ENCODE peak calls at places on chromosomes 6 and 20, in four cellular contexts. P, N, R and T are unnamed samples.

GRCh38 chr20:13786143-13786828 is 1.5 kb downstream of the NDUFAF5 start:
- DNase-seq in N (no peak), R (no peak), P (no peak), T (no peak)

GRCh38 chr6:34447915-34448314 is 18.0 kb upstream of the PACSIN1 start:
- DNase-seq in R (no peak), N (no peak), P (no peak), T (no peak)

GRCh38 chr6:161186173-161186769 is 87.6 kb downstream of the AGPAT4 start:
- DNase-seq in P (peak; percentile 22), R (no peak), N (no peak), T (no peak)

GRCh38 chr6:13814938-13815575 is 700 bp upstream of the MCUR1 start:
- DNase-seq in N (no peak), P (no peak), R (no peak), T (no peak)

GRCh38 chr6:41159415-41160082 is 3.4 kb downstream of the TREM2 start:
- DNase-seq in P (no peak), R (no peak), N (no peak), T (no peak)

GRCh38 chr6:26240157-26240980 is 124.6 kb upstream of the BTN3A2 start:
- DNase-seq in P (no peak), R (peak; percentile 89), N (no peak), T (no peak)

GRCh38 chr6:124064317-124065113 is 260.9 kb downstream of the NKAIN2 start:
- DNase-seq in P (no peak), N (no peak), R (no peak), T (no peak)

GRCh38 chr20:59032713-59033059 is 551 bp upstream of the ATP5F1E start:
- DNase-seq in P (peak; percentile 21), N (no peak), R (no peak), T (peak; percentile 54)

GRCh38 chr6:110688661-110689268 is 126.5 kb downstream of the CDK19 start:
- DNase-seq in P (no peak), N (no peak), R (no peak), T (no peak)

GRCh38 chr20:46063151-46063550 is 26.6 kb downstream of the NCOA5 start:
- DNase-seq in R (no peak), P (no peak), N (no peak), T (no peak)

GRCh38 chr6:28719275-28719940 is 193.7 kb downstream of the GPX5 start:
- DNase-seq in R (no peak), N (no peak), P (peak; percentile 67), T (peak; percentile 35)

GRCh38 chr6:118371955-118372354 is 176.1 kb upstream of the PLN start:
- DNase-seq in R (no peak), N (no peak), P (no peak), T (no peak)

GRCh38 chr6:7974553-7974931 is 64.0 kb upstream of the TXNDC5 start:
- DNase-seq in N (no peak), P (no peak), R (no peak), T (no peak)

GRCh38 chr20:31951203-31951529 is 680 bp downstream of the PDRG1 start:
- DNase-seq in P (no peak), N (no peak), R (no peak), T (no peak)

GRCh38 chr20:51428451-51429143 is 113.9 kb downstream of the NFATC2 start:
- DNase-seq in P (no peak), N (no peak), R (no peak), T (peak; percentile 75)

GRCh38 chr6:150025201-150025917 is at the start of gene RAET1L:
- DNase-seq in P (peak; percentile 65), N (no peak), R (no peak), T (no peak)

GRCh38 chr6:75203721-75204120 is 2.1 kb downstream of the COL12A1 start:
- DNase-seq in N (no peak), P (no peak), R (no peak), T (no peak)

GRCh38 chr6:37940074-37940847 is 120.7 kb downstream of the ZFAND3 start:
- DNase-seq in P (no peak), R (no peak), N (no peak), T (no peak)

GRCh38 chr20:45325367-45325766 is 17.3 kb upstream of the MATN4 start:
- DNase-seq in N (no peak), P (no peak), R (no peak), T (no peak)

GRCh38 chr6:66103954-66104353 is 396.9 kb upstream of the EYS start:
- DNase-seq in R (no peak), N (no peak), P (no peak), T (no peak)

GRCh38 chr20:51027396-51027795 is 4.5 kb upstream of the KCNG1 start:
- DNase-seq in R (no peak), N (no peak), P (no peak), T (no peak)

GRCh38 chr6:115982453-115982852 is 78.2 kb downstream of the FRK start:
- DNase-seq in R (no peak), N (no peak), P (no peak), T (peak; percentile 75)

GRCh38 chr6:45116714-45117410 is 211.3 kb upstream of the RUNX2 start:
- DNase-seq in R (no peak), P (no peak), N (no peak), T (no peak)

GRCh38 chr6:40523505-40524172 is 63.5 kb downstream of the LRFN2 start:
- DNase-seq in N (no peak), P (no peak), R (no peak), T (no peak)

GRCh38 chr6:25027221-25027916 is 91.6 kb upstream of the RIPOR2 start:
- DNase-seq in R (peak; percentile 60), P (no peak), N (no peak), T (no peak)

GRCh38 chr6:15065603-15066002 is 180.3 kb upstream of the JARID2 start:
- DNase-seq in N (no peak), P (no peak), R (no peak), T (no peak)

GRCh38 chr6:1946583-1946982 is 298.8 kb downstream of the GMDS start:
- DNase-seq in N (no peak), R (no peak), P (no peak), T (no peak)

GRCh38 chr6:1945235-1945832 is 300.1 kb downstream of the GMDS start:
- DNase-seq in P (no peak), R (no peak), N (no peak), T (no peak)

GRCh38 chr6:1940381-1940780 is 305.0 kb downstream of the GMDS start:
- DNase-seq in R (peak; percentile 33), N (no peak), P (no peak), T (no peak)

GRCh38 chr6:1941534-1941933 is 303.9 kb downstream of the GMDS start:
- DNase-seq in P (no peak), N (no peak), R (no peak), T (no peak)

GRCh38 chr6:1942834-1943233 is 302.6 kb downstream of the GMDS start:
- DNase-seq in P (no peak), R (no peak), N (no peak), T (no peak)
- TF ChIP-seq ATF3 in P (no peak), R (no peak), N (no peak), T (no peak)

DNA sequence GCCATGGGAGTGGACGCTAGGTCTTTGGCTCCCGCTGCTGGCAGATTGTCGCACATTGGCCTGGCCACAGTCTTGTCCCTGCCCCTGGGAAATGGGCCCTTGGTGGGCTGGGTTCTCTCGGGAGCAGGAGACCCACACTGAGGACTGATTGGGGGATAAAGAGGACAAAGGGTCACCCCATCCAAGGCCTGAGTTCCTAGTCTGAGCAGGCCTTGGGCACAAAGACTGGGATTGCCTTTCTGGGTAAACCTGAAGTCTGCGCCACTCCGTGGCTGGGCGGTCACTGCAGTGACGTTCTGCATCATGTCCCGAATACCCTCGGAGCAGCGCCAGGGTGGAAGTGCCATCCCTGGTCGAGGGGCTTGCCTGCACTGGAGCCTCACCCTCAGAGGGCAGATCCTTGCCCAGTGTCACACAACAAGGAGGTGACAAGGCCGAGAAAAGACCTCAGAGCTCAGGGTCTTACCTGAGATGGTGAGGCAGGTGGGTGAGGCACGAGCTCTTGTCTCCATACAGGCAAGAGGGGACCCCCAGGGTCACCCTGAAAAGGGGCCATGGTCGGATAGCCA is 36.1 kb upstream of the ZBP1 start:
- DNase-seq in P (no peak), R (no peak), N (no peak), T (no peak)
- TF ChIP-seq CEBPB in P (no peak), R (no peak), N (no peak), T (no peak)

DNA sequence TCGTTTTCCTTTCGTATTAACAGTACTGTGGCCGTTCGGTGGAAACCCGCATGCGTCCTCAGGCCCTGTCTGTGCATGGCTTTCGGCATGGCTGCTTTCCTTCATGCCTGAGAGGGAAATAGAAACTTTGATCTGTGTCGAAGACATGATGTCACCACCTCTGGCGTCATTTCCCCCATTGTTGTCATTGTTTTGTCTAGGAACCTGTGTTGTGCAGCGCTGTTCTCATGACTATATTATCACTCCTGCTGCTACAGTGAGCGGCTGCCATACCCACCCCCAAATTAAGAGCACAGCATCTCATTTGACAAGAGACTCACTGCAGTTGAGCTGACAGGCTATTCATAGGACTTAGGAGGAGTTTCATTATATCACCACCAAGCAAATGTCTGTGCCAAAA is 172.3 kb downstream of the TMEM242 start:
- DNase-seq in N (no peak), P (no peak), R (no peak), T (no peak)
- TF ChIP-seq ATF3 in N (no peak), P (no peak), R (no peak), T (no peak)

GRCh38 chr6:127938701-127939100 is 37.8 kb upstream of the THEMIS start:
- DNase-seq in P (peak; percentile 6), N (no peak), R (no peak), T (no peak)
- TF ChIP-seq CEBPB in P (peak; percentile 24), N (no peak), R (no peak), T (no peak)

GRCh38 chr6:16761469-16762264 is 407 bp upstream of the ATXN1 start:
- DNase-seq in P (peak; percentile 74), N (peak; percentile 70), R (no peak), T (peak; percentile 92)

GRCh38 chr6:16762265-16762546 is 946 bp upstream of the ATXN1 start:
- DNase-seq in N (no peak), P (no peak), R (no peak), T (no peak)

GRCh38 chr6:16760536-16761468 is at the start of gene ATXN1:
- DNase-seq in P (no peak), R (no peak), N (no peak), T (peak; percentile 53)

GRCh38 chr6:16764188-16764950 is 3.1 kb upstream of the ATXN1 start:
- DNase-seq in P (no peak), N (no peak), R (no peak), T (peak; percentile 53)

DNA sequence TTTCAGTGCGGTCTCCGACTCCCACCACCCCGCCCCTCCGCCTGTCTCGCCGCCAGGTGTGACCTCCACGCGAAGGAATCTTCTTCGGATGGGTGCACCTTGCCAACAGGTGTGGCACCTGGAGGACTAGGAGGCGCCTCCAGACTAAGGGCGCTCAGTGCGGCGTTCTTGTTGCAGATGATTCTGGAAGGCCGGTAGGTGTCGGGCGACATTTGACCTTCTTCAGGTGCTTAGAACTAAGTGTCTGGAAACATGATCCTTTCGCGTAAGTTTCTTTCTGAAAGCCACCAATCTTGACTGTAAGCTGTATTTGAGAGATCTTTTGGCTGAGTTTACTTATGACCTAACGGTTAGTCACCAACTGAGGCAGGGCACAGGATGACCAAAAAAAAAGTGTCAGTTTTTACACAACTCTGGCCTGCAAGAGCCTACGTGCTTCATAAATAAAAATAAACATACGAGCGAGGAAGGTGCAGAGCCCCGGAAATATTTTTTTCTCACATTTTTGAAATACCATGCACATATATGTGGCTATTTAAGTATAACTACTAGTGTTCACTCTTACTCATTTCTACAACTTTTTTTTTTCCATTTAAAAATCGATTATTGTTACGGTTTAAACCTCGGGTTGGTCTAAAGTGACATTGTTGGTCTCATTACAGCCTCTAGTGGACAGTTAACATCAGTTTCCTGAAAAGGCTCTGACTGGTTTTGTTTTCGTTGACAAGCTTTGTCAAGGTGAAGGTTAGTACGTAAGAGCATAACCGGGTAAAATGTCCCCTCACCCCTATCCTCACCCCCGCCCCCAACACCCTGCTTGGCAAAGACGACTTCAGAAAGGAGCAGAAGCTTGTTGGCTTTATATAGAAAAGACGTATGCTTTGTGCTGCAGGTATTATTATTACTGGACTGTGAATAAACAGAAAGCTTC is 1.6 kb upstream of the ATXN1 start:
- DNase-seq in N (no peak), P (peak; percentile 83), R (no peak), T (peak; percentile 82)
- TF ChIP-seq ATF3 in N (no peak), P (no peak), R (no peak), T (no peak)